ENCODE peak calls at places on chromosomes 7 and 10, in five cellular contexts. A, M, V, S and G are unnamed samples.

GRCh38 chr10:84497978-84498377 is 169.6 kb downstream of the CCSER2 start:
- DNase-seq in V (no peak), M (no peak), A (no peak), S (no peak), G (no peak)

GRCh38 chr7:44286618-44287487 is 38.5 kb downstream of the CAMK2B start:
- DNase-seq in M (peak), S (no peak), A (peak), V (no peak), G (peak)

GRCh38 chr10:100518761-100519241 is 860 bp downstream of the SEC31B start:
- DNase-seq in A (peak), V (peak), S (peak), M (no peak), G (no peak)

GRCh38 chr7:143381427-143382125 is 431 bp downstream of the ZYX start:
- DNase-seq in A (no peak), V (peak), S (peak), M (peak), G (peak)

GRCh38 chr7:55081067-55081853 is 62.4 kb downstream of the EGFR start:
- DNase-seq in V (no peak), A (no peak), M (no peak), S (no peak), G (no peak)

GRCh38 chr7:4683884-4684565 is 1.9 kb downstream of the FOXK1 start:
- DNase-seq in V (peak), S (peak), A (no peak), M (peak), G (no peak)

GRCh38 chr10:70430489-70431445 is 10.7 kb downstream of the NODAL start:
- DNase-seq in V (peak), M (no peak), A (no peak), S (no peak), G (no peak)

GRCh38 chr10:101238732-101239105 is 9.5 kb upstream of the LBX1 start:
- DNase-seq in S (no peak), A (no peak), V (no peak), M (no peak), G (no peak)

GRCh38 chr7:90764848-90765570 is 168.9 kb downstream of the CDK14 start:
- DNase-seq in M (no peak), A (no peak), V (no peak), S (no peak), G (no peak)

GRCh38 chr7:112420236-112420945 is 29.9 kb upstream of the IFRD1 start:
- DNase-seq in M (no peak), A (no peak), V (no peak), S (no peak), G (no peak)

GRCh38 chr7:1668486-1668931 is 1.6 kb upstream of the ELFN1 start:
- DNase-seq in A (peak), S (no peak), M (peak), V (no peak), G (no peak)

GRCh38 chr10:71649631-71650030 is 69.9 kb downstream of the C10orf105 start:
- DNase-seq in A (no peak), V (no peak), S (no peak), M (no peak), G (no peak)

GRCh38 chr10:102720337-102720736 is 5.9 kb downstream of the SFXN2 start:
- DNase-seq in V (no peak), M (no peak), S (no peak), A (no peak), G (no peak)

GRCh38 chr10:69733791-69734261 is 67.9 kb upstream of the COL13A1 start:
- DNase-seq in M (no peak), A (no peak), S (no peak), V (peak), G (no peak)

GRCh38 chr7:114740095-114740494 is 181.8 kb upstream of the MDFIC start:
- DNase-seq in S (peak), A (no peak), V (no peak), M (no peak), G (no peak)

GRCh38 chr10:114404171-114405010 is at the start of gene AFAP1L2:
- DNase-seq in S (no peak), A (no peak), V (peak), M (no peak), G (no peak)

GRCh38 chr10:114402233-114402632 is 2.1 kb downstream of the AFAP1L2 start:
- DNase-seq in V (peak), A (no peak), M (no peak), S (no peak), G (no peak)

GRCh38 chr10:114402871-114403544 is 1.3 kb downstream of the AFAP1L2 start:
- DNase-seq in S (no peak), M (no peak), A (no peak), V (peak), G (no peak)

GRCh38 chr10:114405011-114405350 is 679 bp upstream of the AFAP1L2 start:
- DNase-seq in M (no peak), S (no peak), V (no peak), A (no peak), G (no peak)

GRCh38 chr10:114403545-114404161 is 649 bp downstream of the AFAP1L2 start:
- DNase-seq in M (no peak), A (peak), V (peak), S (no peak), G (no peak)
- TF ChIP-seq CTCF in M (no peak), A (peak), V (peak), S (no peak), G (peak)

GRCh38 chr10:19417740-19418139 is 369.1 kb downstream of the MALRD1 start:
- DNase-seq in A (no peak), S (no peak), M (no peak), V (no peak), G (no peak)

GRCh38 chr10:19411119-19411518 is 362.5 kb downstream of the MALRD1 start:
- DNase-seq in S (no peak), A (no peak), V (no peak), M (no peak), G (no peak)

GRCh38 chr10:19416164-19416563 is 367.6 kb downstream of the MALRD1 start:
- DNase-seq in A (no peak), M (no peak), S (no peak), V (no peak), G (no peak)

GRCh38 chr10:19408924-19409323 is 360.3 kb downstream of the MALRD1 start:
- DNase-seq in S (no peak), V (no peak), M (no peak), A (no peak), G (no peak)

GRCh38 chr10:19412531-19412930 is 363.9 kb downstream of the MALRD1 start:
- DNase-seq in M (no peak), S (no peak), V (peak), A (peak), G (no peak)
- TF ChIP-seq CTCF in M (no peak), S (no peak), V (peak), A (peak), G (peak)

DNA sequence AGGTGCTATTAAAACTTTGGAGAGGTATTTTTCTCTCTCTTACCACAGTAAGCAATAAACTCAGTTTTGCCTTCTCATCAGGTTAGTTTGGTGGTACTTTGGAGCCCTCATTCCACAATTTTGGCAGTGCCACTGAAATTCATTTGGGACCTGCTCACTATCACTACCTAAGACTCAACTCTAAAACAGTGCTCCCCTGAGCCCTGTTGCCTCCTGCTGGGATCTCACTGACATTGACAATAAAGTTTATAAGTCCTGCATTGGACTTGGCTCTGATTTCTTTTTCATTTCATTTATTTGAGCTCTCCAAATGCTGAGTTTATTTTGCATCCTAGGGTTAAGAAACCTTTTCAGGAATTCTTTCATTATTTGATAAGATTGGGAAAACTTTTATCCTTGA is 130.8 kb upstream of the HPS1 start:
- DNase-seq in V (no peak), A (no peak), M (no peak), S (peak), G (no peak)
- TF ChIP-seq CTCF in V (no peak), A (no peak), M (no peak), S (no peak), G (no peak)

DNA sequence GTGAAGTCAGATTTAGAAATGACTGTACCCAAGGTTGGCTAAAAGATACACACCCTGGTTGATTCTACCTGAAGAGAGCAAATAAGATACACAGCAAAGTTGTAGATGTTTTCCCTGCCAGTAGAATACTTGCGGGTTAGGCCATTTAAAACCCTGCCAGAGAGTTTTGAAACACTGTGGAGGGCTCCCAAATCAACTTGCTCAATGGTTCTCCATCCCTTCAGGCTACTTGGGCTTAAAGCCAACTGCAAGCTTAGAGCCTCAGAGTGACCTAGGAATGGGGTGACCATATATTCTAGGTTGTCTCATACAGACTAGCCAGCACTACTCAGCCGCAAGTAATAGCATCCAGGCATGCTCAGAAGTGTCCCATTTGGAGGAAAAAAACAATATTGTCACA is 10.0 kb downstream of the CAV1 start:
- DNase-seq in S (no peak), A (no peak), M (no peak), V (peak), G (no peak)
- TF ChIP-seq CTCF in S (no peak), A (no peak), M (no peak), V (no peak), G (no peak)

DNA sequence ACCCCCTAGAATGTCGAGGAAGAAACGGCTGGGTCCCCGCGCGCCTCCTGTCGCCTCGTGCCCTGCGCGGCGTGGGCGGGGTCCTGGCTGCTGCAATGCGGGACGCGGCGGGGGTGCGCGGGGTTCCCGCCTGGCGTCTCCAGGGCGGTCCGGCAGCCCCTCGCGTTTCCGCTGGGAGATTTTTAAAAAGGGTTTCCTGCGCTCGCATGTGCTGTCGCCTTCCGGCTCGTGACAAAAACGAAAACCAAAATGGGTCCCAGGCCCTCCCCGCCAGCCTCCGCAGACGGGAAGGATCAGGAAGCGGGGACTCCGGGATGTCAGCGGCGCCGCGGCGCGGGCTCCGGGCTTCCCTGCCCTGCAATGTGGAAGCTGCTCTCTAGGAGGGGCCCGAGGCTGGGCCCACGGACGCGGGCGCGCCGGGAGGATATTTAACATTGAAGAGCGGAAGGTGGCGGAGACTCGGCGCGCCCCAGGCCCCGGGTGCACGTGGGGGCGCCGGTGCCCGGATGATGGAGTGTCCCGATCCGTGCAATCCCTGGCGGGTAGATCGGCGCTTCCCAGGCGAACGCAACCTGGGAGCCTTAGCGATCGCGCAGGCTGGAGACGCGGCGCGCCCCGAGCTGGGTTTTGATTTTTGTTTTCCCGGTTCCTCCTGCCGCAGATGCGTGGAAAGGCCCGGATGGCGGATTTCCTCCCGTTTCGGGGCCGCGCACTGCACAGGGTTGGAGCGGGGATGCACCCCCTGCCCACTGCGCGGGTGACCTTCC is 1.0 kb downstream of the PFKP start:
- DNase-seq in A (peak), V (peak), S (peak), M (peak), G (no peak)
- TF ChIP-seq CTCF in A (peak), V (peak), S (peak), M (no peak), G (peak)

GRCh38 chr7:132709971-132710567 is 133.8 kb upstream of the PLXNA4 start:
- DNase-seq in S (peak), V (peak), M (no peak), A (peak), G (no peak)
- TF ChIP-seq CTCF in S (peak), V (peak), M (no peak), A (peak), G (peak)

GRCh38 chr10:21263266-21263803 is 262.1 kb downstream of the SKIDA1 start:
- DNase-seq in M (peak), V (no peak), A (no peak), S (no peak), G (no peak)
- TF ChIP-seq CTCF in M (no peak), V (no peak), A (no peak), S (no peak), G (no peak)

GRCh38 chr7:129613016-129613337 is 1.5 kb downstream of the NRF1 start:
- DNase-seq in S (no peak), V (no peak), M (no peak), A (no peak), G (no peak)
- TF ChIP-seq CTCF in S (no peak), V (no peak), M (no peak), A (no peak), G (peak)

DNA sequence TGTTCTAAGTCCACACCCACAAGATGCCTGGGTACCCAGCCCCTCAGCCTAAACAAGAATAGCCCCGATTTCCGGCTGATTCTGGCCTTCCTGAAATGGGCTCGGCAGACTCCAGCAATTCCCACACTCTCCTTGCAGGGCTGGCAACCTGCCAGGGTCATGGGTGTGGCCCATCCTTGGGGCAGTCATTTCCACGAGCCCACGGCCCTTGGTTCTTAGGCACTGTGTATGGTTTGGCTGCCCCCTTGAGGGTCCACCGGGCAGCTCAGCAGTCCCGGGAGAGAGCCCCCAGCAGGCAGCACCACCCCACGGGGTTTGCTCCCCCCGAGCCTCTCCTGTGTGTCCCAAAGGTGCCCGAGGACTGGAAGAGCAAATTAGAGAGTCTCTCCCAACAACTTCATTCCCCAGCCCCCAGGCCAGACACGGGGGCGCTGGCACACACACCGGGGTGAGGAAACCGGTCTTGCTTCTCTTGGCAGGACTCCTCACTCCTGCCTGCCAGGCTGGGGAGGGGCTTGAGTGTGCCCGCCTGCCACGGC is 142.2 kb downstream of the EMX2 start:
- DNase-seq in M (no peak), V (peak), A (no peak), S (no peak), G (no peak)
- TF ChIP-seq CTCF in M (no peak), V (peak), A (no peak), S (no peak), G (peak)

DNA sequence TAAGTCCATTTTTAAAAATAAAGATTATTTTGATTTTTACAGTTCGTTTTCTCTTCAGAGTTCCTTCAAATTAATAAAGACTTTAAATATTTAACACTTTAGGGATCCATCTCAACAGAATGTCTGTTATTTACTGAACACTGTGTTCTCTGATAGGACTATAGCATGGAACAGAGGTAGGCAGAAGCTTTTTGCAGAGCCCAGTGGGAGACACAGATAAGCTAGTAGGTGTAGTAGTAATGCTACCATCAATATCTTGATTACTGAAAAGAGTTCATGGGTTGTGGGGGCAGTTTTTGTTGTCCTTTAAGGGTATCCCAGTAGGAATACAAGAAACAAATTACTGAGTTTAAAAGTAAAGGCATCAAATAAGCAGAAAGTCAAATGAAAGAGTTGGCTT is 140.5 kb downstream of the HBP1 start:
- DNase-seq in A (no peak), S (no peak), V (no peak), M (no peak), G (no peak)
- TF ChIP-seq CTCF in A (no peak), S (no peak), V (no peak), M (no peak), G (no peak)